ENCODE peak calls at places on chromosome 16, in seven cellular contexts. P, V, M, Z, E, N and T are unnamed samples. For H3K4me1, the result is how much of the 10 kb centered on the place peaks cover.

GRCh38 chr16:56414366-56414765 is 11.0 kb downstream of the AMFR start:
- DNase-seq in P (no peak), V (no peak), M (no peak), Z (no peak), E (no peak), N (no peak), T (no peak)

GRCh38 chr16:54473201-54473993 is 186.8 kb upstream of the IRX3 start:
- DNase-seq in P (no peak), V (no peak), M (no peak), Z (no peak), E (no peak), N (no peak), T (no peak)

GRCh38 chr16:3780570-3780969 is 63.2 kb upstream of the TRAP1 start:
- DNase-seq in P (no peak), V (no peak), M (no peak), Z (no peak), E (no peak), N (no peak), T (no peak)

GRCh38 chr16:1781758-1782407 is 488 bp downstream of the SPSB3 start:
- DNase-seq in P (no peak), V (peak), M (no peak), Z (no peak), E (no peak), N (no peak), T (no peak)

GRCh38 chr16:46916980-46917379 is 32.8 kb downstream of the GPT2 start:
- DNase-seq in P (no peak), V (no peak), M (no peak), Z (no peak), E (no peak), N (peak), T (no peak)

GRCh38 chr16:87276926-87277325 is 40.3 kb downstream of the C16orf95 start:
- DNase-seq in P (no peak), V (no peak), M (no peak), Z (no peak), E (no peak), N (no peak), T (no peak)

GRCh38 chr16:28292731-28293588 is 635 bp downstream of the SBK1 start:
- DNase-seq in P (no peak), V (peak), M (no peak), Z (no peak), E (no peak), N (no peak), T (no peak)

GRCh38 chr16:73545713-73546112 is 497.8 kb upstream of the ZFHX3 start:
- DNase-seq in P (no peak), V (no peak), M (no peak), Z (no peak), E (no peak), N (no peak), T (no peak)

GRCh38 chr16:47109361-47109760 is 34.4 kb downstream of the NETO2 start:
- DNase-seq in P (no peak), V (no peak), M (no peak), Z (no peak), E (no peak), N (no peak), T (no peak)

GRCh38 chr16:27269300-27270150 is 953 bp upstream of the NSMCE1 start:
- DNase-seq in P (no peak), V (no peak), M (no peak), Z (no peak), E (no peak), N (no peak), T (no peak)

GRCh38 chr16:88993946-88994600 is 17.1 kb upstream of the CBFA2T3 start:
- DNase-seq in P (no peak), V (no peak), M (no peak), Z (no peak), E (no peak), N (no peak), T (no peak)

GRCh38 chr16:49277766-49278566 is 3.7 kb downstream of the CBLN1 start:
- DNase-seq in P (no peak), V (peak), M (no peak), Z (no peak), E (no peak), N (no peak), T (no peak)

GRCh38 chr16:10100829-10101228 is 81.4 kb downstream of the GRIN2A start:
- DNase-seq in P (no peak), V (no peak), M (no peak), Z (no peak), E (no peak), N (no peak), T (no peak)

GRCh38 chr16:50613281-50613991 is 65.2 kb downstream of the NKD1 start:
- DNase-seq in P (no peak), V (no peak), M (no peak), Z (no peak), E (no peak), N (no peak), T (no peak)

GRCh38 chr16:54282202-54282922 is 4.2 kb downstream of the IRX3 start:
- DNase-seq in P (peak), V (peak), M (no peak), Z (peak), E (no peak), N (peak), T (no peak)

GRCh38 chr16:67552476-67552875 is 9.8 kb upstream of the CTCF start:
- DNase-seq in P (no peak), V (no peak), M (no peak), Z (no peak), E (no peak), N (no peak), T (no peak)

GRCh38 chr16:75764154-75764768 is 38.0 kb upstream of the CPHXL start:
- DNase-seq in P (peak), V (peak), M (peak), Z (peak), E (peak), N (peak), T (peak)

GRCh38 chr16:30903596-30903995 is 7.2 kb downstream of the CTF1 start:
- DNase-seq in P (no peak), V (no peak), M (no peak), Z (no peak), E (no peak), N (no peak), T (no peak)

GRCh38 chr16:400061-400540 is 1.6 kb upstream of the DECR2 start:
- DNase-seq in P (no peak), V (peak), M (no peak), Z (no peak), E (no peak), N (no peak), T (no peak)
- TF ChIP-seq POLR2AphosphoS5 in P (no peak), V (no peak), M (no peak), Z (no peak), E (no peak), N (no peak), T (peak)

DNA sequence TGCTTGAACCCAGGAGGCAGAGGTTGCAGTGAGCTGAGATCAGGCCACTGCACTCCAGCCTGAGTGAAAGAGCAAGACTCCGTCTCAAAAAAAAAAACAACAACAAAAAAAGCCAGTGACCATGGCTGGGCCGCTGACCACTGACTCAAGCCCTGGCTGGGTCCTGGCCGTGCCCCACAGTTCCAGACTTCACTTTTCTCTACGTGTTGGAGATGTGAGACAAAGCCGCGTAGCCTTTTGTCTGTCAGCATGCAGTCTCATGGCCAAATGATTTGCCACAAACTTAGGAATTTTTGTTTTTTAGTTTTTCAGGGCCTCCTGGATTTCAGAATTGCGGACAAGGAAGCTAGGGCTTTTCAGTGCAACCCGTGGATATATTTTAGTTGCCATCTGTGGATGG is 89.3 kb upstream of the CIBAR2 start:
- DNase-seq in P (no peak), V (no peak), M (no peak), Z (no peak), E (no peak), N (no peak), T (no peak)
- H3K4me1 ChIP-seq in P (half or more), V (under half), M (under half), Z (under half), E (under half), N (half or more), T (under half)

DNA sequence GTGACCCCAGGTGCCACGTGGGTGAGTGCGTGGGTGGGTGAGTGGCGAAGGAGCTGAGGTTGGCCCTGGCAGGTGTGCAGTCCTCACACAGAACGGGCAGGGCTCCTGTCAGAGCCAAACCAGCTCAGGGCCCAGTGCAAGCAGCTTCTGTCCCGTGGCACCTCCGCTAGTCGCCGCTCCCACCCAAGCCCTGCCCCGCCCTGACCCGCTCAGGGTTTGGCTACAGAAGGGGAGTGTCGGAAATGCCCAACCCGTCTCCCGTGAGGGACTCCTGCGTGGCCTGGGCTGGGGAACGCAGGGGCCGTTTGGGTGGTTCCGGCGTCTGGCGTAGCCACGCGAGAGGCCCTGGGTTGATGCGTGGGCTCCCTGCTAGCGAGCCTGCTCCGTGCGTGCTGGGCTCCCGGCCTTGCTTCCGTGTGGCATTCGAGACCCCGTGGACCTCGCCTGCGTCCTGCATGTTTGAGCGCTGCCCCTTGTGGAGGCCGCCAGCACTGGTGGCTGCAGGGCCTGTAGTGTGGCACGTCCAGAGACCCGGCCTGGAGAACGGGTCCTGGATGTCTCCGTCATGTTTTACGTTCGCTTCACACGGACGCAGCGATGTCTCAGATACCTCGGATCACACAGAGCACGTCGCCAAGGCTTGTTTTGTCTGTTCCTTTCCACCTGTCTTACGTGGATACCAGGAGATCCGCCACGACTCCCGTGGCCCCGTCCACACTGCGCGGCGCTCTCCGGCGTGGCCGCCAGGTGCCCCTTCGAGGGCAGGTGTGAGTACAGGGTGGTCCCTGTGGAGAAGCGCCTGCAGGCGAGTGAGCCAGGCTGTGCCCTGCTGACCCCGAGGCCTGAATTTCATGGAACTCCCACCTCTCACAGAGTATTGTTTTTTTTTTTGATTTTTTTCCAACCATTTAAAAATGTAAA is 10.2 kb downstream of the CAPN15 start:
- DNase-seq in P (no peak), V (no peak), M (no peak), Z (no peak), E (no peak), N (no peak), T (no peak)
- TF ChIP-seq POLR2AphosphoS5 in P (no peak), V (no peak), M (no peak), Z (no peak), E (no peak), N (no peak), T (no peak)

DNA sequence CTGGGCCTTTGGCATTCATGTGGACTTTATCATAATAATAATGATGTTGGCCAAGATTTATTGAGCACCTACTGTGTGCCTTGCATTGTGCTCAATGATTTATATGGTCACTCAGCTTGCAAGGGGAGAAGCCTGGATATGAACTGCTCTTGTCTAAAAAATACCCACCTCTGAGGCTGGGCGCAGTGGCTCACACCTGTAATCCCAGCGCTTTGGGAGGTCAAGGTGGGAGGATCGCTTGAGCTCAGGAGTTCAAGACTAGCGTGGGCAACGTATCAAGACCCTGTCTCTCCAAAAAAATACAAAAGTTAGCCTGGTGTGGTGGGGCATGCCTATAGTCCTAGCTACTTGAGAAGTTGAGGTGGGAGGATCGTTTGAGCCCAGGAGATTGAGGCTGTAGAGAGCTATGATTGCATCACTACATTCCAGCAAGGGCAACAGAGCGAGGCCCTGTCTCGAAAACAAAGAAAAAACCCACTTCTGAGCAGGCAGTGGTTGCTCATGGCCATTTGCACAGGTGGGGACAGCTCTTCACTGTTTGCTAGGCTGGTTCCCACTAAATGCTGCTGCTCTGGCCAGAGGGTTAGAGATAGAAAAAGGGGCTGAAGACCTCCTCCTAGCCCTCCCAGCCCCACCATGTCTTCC is 4.3 kb upstream of the ADGRG1 start:
- DNase-seq in P (no peak), V (no peak), M (no peak), Z (no peak), E (no peak), N (no peak), T (no peak)
- H3K4me1 ChIP-seq in P (half or more), V (under half), M (under half), Z (under half), E (under half), N (under half), T (under half)

DNA sequence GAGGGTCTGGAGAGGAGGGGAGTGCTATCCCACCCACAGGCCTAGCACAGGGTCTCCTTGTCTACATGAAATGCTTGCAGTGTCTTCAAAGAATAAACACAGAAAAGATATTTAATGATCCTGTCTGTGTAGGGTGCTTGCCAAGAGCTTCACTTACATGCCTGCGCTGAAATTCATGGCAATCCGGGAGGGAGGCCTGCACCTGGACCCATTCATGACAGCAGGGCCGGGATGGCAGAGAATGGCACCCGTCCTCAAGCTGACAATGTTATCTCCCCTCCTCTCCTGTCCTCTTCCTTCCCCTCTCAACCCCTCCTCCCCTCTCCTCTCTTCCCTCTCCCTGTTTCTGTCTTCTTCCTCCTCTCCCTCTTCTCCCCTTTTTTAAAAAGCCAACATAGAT is 2.1 kb downstream of the ADGRG3 start:
- DNase-seq in P (no peak), V (no peak), M (no peak), Z (no peak), E (no peak), N (no peak), T (no peak)
- TF ChIP-seq POLR2AphosphoS5 in P (no peak), V (no peak), M (no peak), Z (no peak), E (no peak), N (no peak), T (no peak)

DNA sequence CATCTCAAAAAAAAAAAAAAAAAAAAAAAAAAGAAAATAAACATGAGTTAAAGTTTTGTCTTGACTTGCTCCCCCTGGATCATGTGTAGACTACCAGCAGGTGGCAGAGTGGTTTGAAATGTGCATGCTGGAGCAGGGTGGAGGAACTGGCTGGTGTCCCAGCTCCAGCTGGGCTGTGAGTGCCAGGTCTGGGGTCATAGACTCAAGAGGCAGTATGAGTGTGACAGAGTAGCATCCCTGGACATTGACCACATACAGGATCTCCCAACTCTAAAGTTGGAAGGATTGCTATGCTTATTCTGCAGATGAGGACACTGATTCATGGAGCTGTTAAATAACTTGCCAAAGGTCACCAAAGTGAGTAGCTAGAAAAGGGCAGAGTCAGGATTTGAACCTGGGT is 198.0 kb upstream of the MPHOSPH6 start:
- DNase-seq in P (peak), V (peak), M (no peak), Z (no peak), E (no peak), N (peak), T (no peak)
- H3K4me1 ChIP-seq in P (under half), V (under half), M (under half), Z (under half), E (under half), N (under half), T (under half)

GRCh38 chr16:66250686-66251405 is 115.6 kb upstream of the CDH5 start:
- DNase-seq in P (peak), V (peak), M (no peak), Z (peak), E (no peak), N (no peak), T (no peak)
- TF ChIP-seq POLR2AphosphoS5 in P (no peak), V (no peak), M (no peak), Z (peak), E (no peak), N (no peak), T (no peak)

GRCh38 chr16:85900031-85900792 is 1.2 kb downstream of the IRF8 start:
- DNase-seq in P (peak), V (no peak), M (no peak), Z (no peak), E (no peak), N (no peak), T (no peak)

GRCh38 chr16:85901110-85901509 is 2.1 kb downstream of the IRF8 start:
- DNase-seq in P (no peak), V (no peak), M (no peak), Z (no peak), E (no peak), N (no peak), T (no peak)

GRCh38 chr16:85902366-85903155 is 3.6 kb downstream of the IRF8 start:
- DNase-seq in P (peak), V (no peak), M (no peak), Z (no peak), E (peak), N (no peak), T (no peak)

GRCh38 chr16:85903576-85903975 is 4.6 kb downstream of the IRF8 start:
- DNase-seq in P (no peak), V (no peak), M (no peak), Z (no peak), E (peak), N (no peak), T (no peak)

GRCh38 chr16:85901760-85902365 is 2.9 kb downstream of the IRF8 start:
- DNase-seq in P (no peak), V (no peak), M (no peak), Z (no peak), E (no peak), N (no peak), T (no peak)
- H3K4me1 ChIP-seq in P (under half), V (under half), M (under half), Z (under half), E (under half), N (under half), T (under half)